ENCODE peak calls at places on chromosomes 2 and 18, in five cellular contexts. One of them, this sample, is unnamed.

GRCh38 chr2:468631-469310 is 180.9 kb upstream of the ALKAL2 start:
- DNase-seq in prostate gland: no peak
- DNase-seq in HCT116: no peak
- DNase-seq in body of pancreas: no peak
- DNase-seq in breast epithelium: no peak
- DNase-seq in this sample: no peak

GRCh38 chr2:191486584-191487320 is 191.2 kb upstream of the NABP1 start:
- DNase-seq in prostate gland: no peak
- DNase-seq in HCT116: peak; percentile 84
- DNase-seq in body of pancreas: peak; percentile 51
- DNase-seq in breast epithelium: no peak
- DNase-seq in this sample: no peak

GRCh38 chr18:2538844-2539243 is 32.5 kb downstream of the METTL4 start:
- DNase-seq in prostate gland: peak; percentile 19
- DNase-seq in HCT116: no peak
- DNase-seq in body of pancreas: no peak
- DNase-seq in breast epithelium: no peak
- DNase-seq in this sample: no peak

GRCh38 chr2:68889500-68889899 is 18.3 kb upstream of the BMP10 start:
- DNase-seq in prostate gland: no peak
- DNase-seq in HCT116: no peak
- DNase-seq in body of pancreas: no peak
- DNase-seq in breast epithelium: no peak
- DNase-seq in this sample: no peak

GRCh38 chr2:144217853-144218633 is 301.9 kb downstream of the ZEB2 start:
- DNase-seq in prostate gland: peak; percentile 11
- DNase-seq in HCT116: no peak
- DNase-seq in body of pancreas: no peak
- DNase-seq in breast epithelium: no peak
- DNase-seq in this sample: no peak

GRCh38 chr2:68428746-68429145 is 38.3 kb downstream of the FBXO48 start:
- DNase-seq in prostate gland: no peak
- DNase-seq in HCT116: no peak
- DNase-seq in body of pancreas: no peak
- DNase-seq in breast epithelium: no peak
- DNase-seq in this sample: no peak

GRCh38 chr2:187500585-187501359 is 52.7 kb upstream of the CALCRL start:
- DNase-seq in prostate gland: no peak
- DNase-seq in HCT116: peak; percentile 23
- DNase-seq in body of pancreas: no peak
- DNase-seq in breast epithelium: no peak
- DNase-seq in this sample: no peak

GRCh38 chr2:44649426-44649825 is 287.7 kb downstream of the CAMKMT start:
- DNase-seq in prostate gland: no peak
- DNase-seq in HCT116: no peak
- DNase-seq in body of pancreas: no peak
- DNase-seq in breast epithelium: no peak
- DNase-seq in this sample: no peak

GRCh38 chr2:39871291-39871761 is 92.3 kb upstream of the THUMPD2 start:
- DNase-seq in prostate gland: no peak
- DNase-seq in HCT116: no peak
- DNase-seq in body of pancreas: no peak
- DNase-seq in breast epithelium: peak; percentile 24
- DNase-seq in this sample: no peak

GRCh38 chr2:24489465-24489864 is 1.6 kb upstream of the NCOA1 start:
- DNase-seq in prostate gland: no peak
- DNase-seq in HCT116: no peak
- DNase-seq in body of pancreas: no peak
- DNase-seq in breast epithelium: no peak
- DNase-seq in this sample: no peak

GRCh38 chr2:24492283-24493272 is 1.5 kb downstream of the NCOA1 start:
- DNase-seq in prostate gland: peak; percentile 12
- DNase-seq in HCT116: no peak
- DNase-seq in body of pancreas: no peak
- DNase-seq in breast epithelium: no peak
- DNase-seq in this sample: no peak

GRCh38 chr2:24491626-24492282 is 700 bp downstream of the NCOA1 start:
- DNase-seq in prostate gland: peak; percentile 12
- DNase-seq in HCT116: no peak
- DNase-seq in body of pancreas: peak; percentile 45
- DNase-seq in breast epithelium: peak; percentile 26
- DNase-seq in this sample: peak; percentile 72

GRCh38 chr2:24489942-24490673 is 946 bp upstream of the NCOA1 start:
- DNase-seq in prostate gland: peak; percentile 10
- DNase-seq in HCT116: no peak
- DNase-seq in body of pancreas: peak; percentile 20
- DNase-seq in breast epithelium: no peak
- DNase-seq in this sample: no peak

GRCh38 chr2:24490674-24491625 is at the start of gene NCOA1:
- DNase-seq in prostate gland: peak; percentile 86
- DNase-seq in HCT116: peak; percentile 75
- DNase-seq in body of pancreas: peak; percentile 88
- DNase-seq in breast epithelium: peak; percentile 75
- DNase-seq in this sample: peak; percentile 91
- TF ChIP-seq POLR2A in prostate gland: peak; percentile 25
- TF ChIP-seq POLR2A in HCT116: peak; percentile 10
- TF ChIP-seq POLR2A in body of pancreas: peak; percentile 80
- TF ChIP-seq POLR2A in breast epithelium: peak; percentile 32
- TF ChIP-seq POLR2A in this sample: peak; percentile 33

GRCh38 chr18:13418013-13418710 is 199.6 kb downstream of the LDLRAD4 start:
- DNase-seq in prostate gland: no peak
- DNase-seq in HCT116: no peak
- DNase-seq in body of pancreas: no peak
- DNase-seq in breast epithelium: no peak
- DNase-seq in this sample: no peak

GRCh38 chr18:13415736-13416135 is 197.2 kb downstream of the LDLRAD4 start:
- DNase-seq in prostate gland: no peak
- DNase-seq in HCT116: no peak
- DNase-seq in body of pancreas: no peak
- DNase-seq in breast epithelium: no peak
- DNase-seq in this sample: no peak

GRCh38 chr18:13416208-13416607 is 197.6 kb downstream of the LDLRAD4 start:
- DNase-seq in prostate gland: no peak
- DNase-seq in HCT116: no peak
- DNase-seq in body of pancreas: no peak
- DNase-seq in breast epithelium: no peak
- DNase-seq in this sample: no peak

GRCh38 chr18:13414542-13414941 is 196.0 kb downstream of the LDLRAD4 start:
- DNase-seq in prostate gland: no peak
- DNase-seq in HCT116: no peak
- DNase-seq in body of pancreas: no peak
- DNase-seq in breast epithelium: no peak
- DNase-seq in this sample: no peak

GRCh38 chr18:13416848-13417247 is 198.3 kb downstream of the LDLRAD4 start:
- DNase-seq in prostate gland: no peak
- DNase-seq in HCT116: no peak
- DNase-seq in body of pancreas: no peak
- DNase-seq in breast epithelium: no peak
- DNase-seq in this sample: no peak
- H3K4me1 ChIP-seq in prostate gland: no peaks in the 10 kb centered on the region
- H3K4me1 ChIP-seq in HCT116: no peaks in the 10 kb centered on the region
- H3K4me1 ChIP-seq in body of pancreas: no peaks in the 10 kb centered on the region
- H3K4me1 ChIP-seq in breast epithelium: no peaks in the 10 kb centered on the region
- H3K4me1 ChIP-seq in this sample: no peaks in the 10 kb centered on the region

DNA sequence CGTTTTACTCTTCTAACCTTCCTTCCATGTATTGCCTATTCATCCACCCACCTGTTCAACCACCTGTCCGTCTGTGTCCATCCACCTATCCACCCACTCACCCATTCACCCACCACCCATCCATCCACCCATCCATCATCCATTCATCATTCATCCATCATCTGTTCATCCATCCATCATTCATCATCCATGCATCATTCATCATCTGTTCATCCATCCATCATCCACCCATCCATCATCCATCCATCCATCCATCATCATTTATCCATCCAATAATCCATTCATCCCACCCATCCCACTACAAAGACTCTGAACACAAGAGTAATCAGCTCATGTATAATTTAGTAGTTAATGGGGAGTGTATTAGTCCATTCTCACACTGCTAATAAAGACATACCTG is 78.0 kb downstream of the ACOXL start:
- DNase-seq in prostate gland: no peak
- DNase-seq in HCT116: no peak
- DNase-seq in body of pancreas: no peak
- DNase-seq in breast epithelium: no peak
- DNase-seq in this sample: no peak
- H3K27me3 ChIP-seq in prostate gland: no peaks in the 10 kb centered on the region
- H3K27me3 ChIP-seq in HCT116: no peaks in the 10 kb centered on the region
- H3K27me3 ChIP-seq in body of pancreas: no peaks in the 10 kb centered on the region
- H3K27me3 ChIP-seq in breast epithelium: no peaks in the 10 kb centered on the region
- H3K27me3 ChIP-seq in this sample: no peaks in the 10 kb centered on the region

GRCh38 chr18:657311-657997 is at the start of gene TYMS:
- DNase-seq in prostate gland: peak; percentile 17
- DNase-seq in HCT116: peak; percentile 63
- DNase-seq in body of pancreas: peak; percentile 47
- DNase-seq in breast epithelium: no peak
- DNase-seq in this sample: no peak

GRCh38 chr18:658947-659533 is 1.6 kb downstream of the TYMS start:
- DNase-seq in prostate gland: no peak
- DNase-seq in HCT116: no peak
- DNase-seq in body of pancreas: no peak
- DNase-seq in breast epithelium: no peak
- DNase-seq in this sample: no peak

GRCh38 chr18:655445-655844 is 2.0 kb upstream of the TYMS start:
- DNase-seq in prostate gland: no peak
- DNase-seq in HCT116: no peak
- DNase-seq in body of pancreas: no peak
- DNase-seq in breast epithelium: no peak
- DNase-seq in this sample: no peak

GRCh38 chr18:659597-659996 is 2.1 kb downstream of the TYMS start:
- DNase-seq in prostate gland: no peak
- DNase-seq in HCT116: no peak
- DNase-seq in body of pancreas: no peak
- DNase-seq in breast epithelium: no peak
- DNase-seq in this sample: no peak

GRCh38 chr18:657998-658946 is 819 bp downstream of the TYMS start:
- DNase-seq in prostate gland: peak; percentile 82
- DNase-seq in HCT116: peak; percentile 82
- DNase-seq in body of pancreas: peak; percentile 80
- DNase-seq in breast epithelium: peak; percentile 57
- DNase-seq in this sample: peak; percentile 81
- TF ChIP-seq POLR2A in prostate gland: peak; percentile 60
- TF ChIP-seq POLR2A in HCT116: peak; percentile 49
- TF ChIP-seq POLR2A in body of pancreas: peak; percentile 37
- TF ChIP-seq POLR2A in breast epithelium: no peak
- TF ChIP-seq POLR2A in this sample: no peak

GRCh38 chr2:237737196-237737865 is 61.2 kb upstream of the RBM44 start:
- DNase-seq in prostate gland: no peak
- DNase-seq in HCT116: no peak
- DNase-seq in body of pancreas: no peak
- DNase-seq in breast epithelium: no peak
- DNase-seq in this sample: no peak
- H3K4me1 ChIP-seq in prostate gland: peaks cover 40% of the 10 kb centered on the region
- H3K4me1 ChIP-seq in HCT116: peaks cover 22% of the 10 kb centered on the region
- H3K4me1 ChIP-seq in body of pancreas: peaks cover 33% of the 10 kb centered on the region
- H3K4me1 ChIP-seq in breast epithelium: peaks cover 10% of the 10 kb centered on the region
- H3K4me1 ChIP-seq in this sample: peaks cover 9% of the 10 kb centered on the region

DNA sequence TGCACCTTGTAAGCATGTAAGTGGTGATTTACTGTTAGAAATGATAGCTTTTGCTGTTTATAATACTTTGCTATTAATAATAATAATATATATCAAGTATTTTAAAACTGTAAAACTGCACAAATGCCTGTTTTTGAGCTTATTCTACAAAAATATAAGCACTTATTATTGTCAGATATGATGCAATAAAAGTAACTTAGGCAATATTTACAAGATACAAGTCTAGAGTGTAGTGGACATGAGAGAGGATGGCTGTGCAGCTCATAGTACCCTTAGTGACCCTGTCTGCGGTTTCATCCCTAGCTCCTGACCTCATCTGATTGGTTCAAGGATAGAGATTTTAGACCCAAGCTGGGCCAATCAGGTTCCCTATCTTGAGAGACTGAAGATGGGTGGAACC is 178.4 kb downstream of the MTX2 start:
- DNase-seq in prostate gland: no peak
- DNase-seq in HCT116: no peak
- DNase-seq in body of pancreas: no peak
- DNase-seq in breast epithelium: no peak
- DNase-seq in this sample: no peak
- H3K27me3 ChIP-seq in prostate gland: no peaks in the 10 kb centered on the region
- H3K27me3 ChIP-seq in HCT116: no peaks in the 10 kb centered on the region
- H3K27me3 ChIP-seq in body of pancreas: no peaks in the 10 kb centered on the region
- H3K27me3 ChIP-seq in breast epithelium: no peaks in the 10 kb centered on the region
- H3K27me3 ChIP-seq in this sample: no peaks in the 10 kb centered on the region

GRCh38 chr2:113129519-113130078 is 2.2 kb downstream of the IL1RN start:
- DNase-seq in prostate gland: no peak
- DNase-seq in HCT116: no peak
- DNase-seq in body of pancreas: no peak
- DNase-seq in breast epithelium: no peak
- DNase-seq in this sample: no peak

GRCh38 chr2:113127646-113128385 is 418 bp downstream of the IL1RN start:
- DNase-seq in prostate gland: no peak
- DNase-seq in HCT116: no peak
- DNase-seq in body of pancreas: no peak
- DNase-seq in breast epithelium: no peak
- DNase-seq in this sample: no peak

GRCh38 chr2:113128386-113128664 is 927 bp downstream of the IL1RN start:
- DNase-seq in prostate gland: no peak
- DNase-seq in HCT116: no peak
- DNase-seq in body of pancreas: no peak
- DNase-seq in breast epithelium: no peak
- DNase-seq in this sample: no peak

GRCh38 chr2:113124984-113125855 is 2.2 kb upstream of the IL1RN start:
- DNase-seq in prostate gland: no peak
- DNase-seq in HCT116: no peak
- DNase-seq in body of pancreas: no peak
- DNase-seq in breast epithelium: no peak
- DNase-seq in this sample: no peak

GRCh38 chr2:113126845-113127645 is at the start of gene IL1RN:
- DNase-seq in prostate gland: no peak
- DNase-seq in HCT116: no peak
- DNase-seq in body of pancreas: no peak
- DNase-seq in breast epithelium: no peak
- DNase-seq in this sample: no peak
- TF ChIP-seq POLR2A in prostate gland: no peak
- TF ChIP-seq POLR2A in HCT116: no peak
- TF ChIP-seq POLR2A in body of pancreas: no peak
- TF ChIP-seq POLR2A in breast epithelium: no peak
- TF ChIP-seq POLR2A in this sample: no peak

DNA sequence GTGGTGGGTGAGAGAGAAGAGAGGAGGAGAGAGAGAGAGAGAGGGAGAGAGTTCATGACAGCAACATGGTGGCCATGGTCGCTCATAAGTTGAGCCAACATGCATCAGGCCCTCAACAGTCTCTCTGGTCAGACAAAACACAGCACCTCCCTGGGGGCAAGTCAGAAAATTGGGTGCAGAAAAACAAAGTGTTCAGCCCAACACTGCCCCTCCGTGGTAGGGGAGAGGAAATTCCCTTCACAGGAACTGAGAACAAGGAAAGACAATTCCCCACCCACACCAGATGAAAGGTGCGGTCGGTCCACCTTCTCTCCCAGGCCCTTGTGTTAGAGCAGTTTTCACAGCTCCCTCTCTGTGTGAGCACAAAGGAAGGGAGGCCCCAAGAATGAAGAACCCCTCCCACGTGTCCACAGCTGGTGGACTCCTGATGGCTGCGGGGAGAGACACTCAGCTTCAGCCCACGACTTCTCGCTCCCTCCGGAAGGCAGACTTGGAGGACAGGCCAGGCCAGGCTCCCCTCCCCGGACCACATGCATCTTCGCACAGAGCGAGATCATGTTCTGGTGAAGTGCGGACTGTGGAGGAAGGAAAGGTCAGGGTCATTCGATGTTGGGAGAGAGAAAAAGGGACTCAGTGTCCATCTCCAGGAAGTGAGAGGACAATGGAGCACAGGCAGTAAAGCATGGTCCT is 181.7 kb downstream of the ANAPC1 start:
- DNase-seq in prostate gland: no peak
- DNase-seq in HCT116: peak; percentile 56
- DNase-seq in body of pancreas: peak; percentile 33
- DNase-seq in breast epithelium: no peak
- DNase-seq in this sample: no peak
- H3K4me1 ChIP-seq in prostate gland: no peaks in the 10 kb centered on the region
- H3K4me1 ChIP-seq in HCT116: peaks cover 87% of the 10 kb centered on the region
- H3K4me1 ChIP-seq in body of pancreas: peaks cover 17% of the 10 kb centered on the region
- H3K4me1 ChIP-seq in breast epithelium: peaks cover 8% of the 10 kb centered on the region
- H3K4me1 ChIP-seq in this sample: peaks cover 2% of the 10 kb centered on the region

This sample was measured in ovary.